ENCODE peak calls at places on chromosomes 1 and 21, in eight cellular contexts. J, E, C, U, W, D, O and F are unnamed samples.

GRCh38 chr21:36097427-36098230 is 27.8 kb downstream of the CBR1 start:
- DNase-seq in J (no peak), O (peak), D (no peak), W (no peak), C (no peak), U (peak), E (no peak), F (peak)

GRCh38 chr1:47738560-47739182 is 258.5 kb downstream of the TRABD2B start:
- DNase-seq in D (peak), U (no peak), W (peak), C (no peak), J (peak), O (peak), E (peak), F (no peak)

GRCh38 chr1:208509072-208509471 is 264.9 kb upstream of the PLXNA2 start:
- DNase-seq in U (no peak), C (no peak), J (no peak), E (no peak), W (no peak), D (no peak), O (no peak), F (no peak)

GRCh38 chr1:247493106-247493505 is 35.2 kb upstream of the OR2B11 start:
- DNase-seq in O (no peak), W (no peak), E (no peak), D (no peak), J (no peak), C (no peak), U (no peak), F (no peak)

GRCh38 chr1:205589618-205590456 is 42.0 kb downstream of the ELK4 start:
- DNase-seq in O (no peak), U (no peak), J (no peak), C (no peak), W (no peak), D (no peak), E (no peak), F (no peak)

GRCh38 chr1:155981266-155982088 is 3.1 kb upstream of the ARHGEF2 start:
- DNase-seq in E (peak), O (peak), J (peak), D (no peak), C (peak), U (no peak), W (peak), F (peak)

GRCh38 chr21:35149698-35150097 is 100.6 kb upstream of the RUNX1 start:
- DNase-seq in U (no peak), E (no peak), O (peak), J (no peak), D (no peak), W (no peak), C (no peak), F (no peak)

GRCh38 chr1:14804626-14805025 is 206.1 kb downstream of the KAZN start:
- DNase-seq in W (no peak), E (no peak), J (peak), O (no peak), D (no peak), C (no peak), U (no peak), F (no peak)

GRCh38 chr1:42941640-42942330 is 16.9 kb downstream of the SLC2A1 start:
- DNase-seq in W (peak), D (peak), U (no peak), C (peak), E (peak), J (peak), O (peak), F (no peak)

GRCh38 chr1:22611530-22611947 is 24.9 kb upstream of the C1QA start:
- DNase-seq in U (no peak), E (no peak), J (peak), C (peak), W (peak), O (peak), D (peak), F (peak)

GRCh38 chr1:23581219-23581618 is 21.9 kb upstream of the ID3 start:
- DNase-seq in O (no peak), W (no peak), D (peak), J (no peak), C (no peak), U (no peak), E (no peak), F (no peak)

GRCh38 chr1:224235819-224236493 is 52.9 kb downstream of the DEGS1 start:
- DNase-seq in J (no peak), O (no peak), C (no peak), E (no peak), U (no peak), D (no peak), W (no peak), F (no peak)

GRCh38 chr21:42389449-42389835 is 6.4 kb downstream of the TMPRSS3 start:
- DNase-seq in E (peak), O (no peak), J (no peak), W (peak), U (no peak), D (no peak), C (no peak), F (no peak)

GRCh38 chr1:172717722-172718455 is 59.0 kb downstream of the FASLG start:
- DNase-seq in U (no peak), J (no peak), E (no peak), D (no peak), O (peak), C (no peak), W (peak), F (no peak)

GRCh38 chr1:19372602-19373001 is 60.5 kb downstream of the SLC66A1 start:
- DNase-seq in W (no peak), O (no peak), C (no peak), E (no peak), D (no peak), U (no peak), J (no peak), F (no peak)

GRCh38 chr1:184074383-184074782 is 22.9 kb downstream of the TSEN15 start:
- DNase-seq in W (no peak), U (no peak), D (no peak), C (no peak), J (no peak), E (no peak), O (no peak), F (no peak)

GRCh38 chr1:47534417-47534816 is 96.6 kb downstream of the FOXD2 start:
- DNase-seq in J (no peak), U (no peak), E (no peak), O (no peak), C (no peak), D (no peak), W (peak), F (no peak)

GRCh38 chr1:230235876-230236275 is 168.8 kb downstream of the GALNT2 start:
- DNase-seq in E (no peak), U (no peak), C (no peak), D (no peak), O (no peak), W (no peak), J (no peak), F (no peak)

GRCh38 chr1:2969870-2970291 is 51.4 kb upstream of the ACTRT2 start:
- DNase-seq in U (no peak), W (no peak), O (no peak), J (no peak), C (no peak), D (no peak), E (no peak), F (no peak)

GRCh38 chr1:232995189-232995588 is 44.8 kb downstream of the NTPCR start:
- DNase-seq in E (no peak), C (no peak), J (no peak), O (no peak), D (no peak), U (no peak), W (no peak), F (no peak)

GRCh38 chr1:111372336-111372965 is 55.1 kb downstream of the OVGP1 start:
- DNase-seq in J (no peak), W (peak), O (peak), D (no peak), C (no peak), E (no peak), U (no peak), F (no peak)

GRCh38 chr1:9904571-9904970 is 5.5 kb downstream of the CTNNBIP1 start:
- DNase-seq in O (no peak), E (no peak), D (no peak), U (no peak), W (no peak), J (no peak), C (no peak), F (no peak)

DNA sequence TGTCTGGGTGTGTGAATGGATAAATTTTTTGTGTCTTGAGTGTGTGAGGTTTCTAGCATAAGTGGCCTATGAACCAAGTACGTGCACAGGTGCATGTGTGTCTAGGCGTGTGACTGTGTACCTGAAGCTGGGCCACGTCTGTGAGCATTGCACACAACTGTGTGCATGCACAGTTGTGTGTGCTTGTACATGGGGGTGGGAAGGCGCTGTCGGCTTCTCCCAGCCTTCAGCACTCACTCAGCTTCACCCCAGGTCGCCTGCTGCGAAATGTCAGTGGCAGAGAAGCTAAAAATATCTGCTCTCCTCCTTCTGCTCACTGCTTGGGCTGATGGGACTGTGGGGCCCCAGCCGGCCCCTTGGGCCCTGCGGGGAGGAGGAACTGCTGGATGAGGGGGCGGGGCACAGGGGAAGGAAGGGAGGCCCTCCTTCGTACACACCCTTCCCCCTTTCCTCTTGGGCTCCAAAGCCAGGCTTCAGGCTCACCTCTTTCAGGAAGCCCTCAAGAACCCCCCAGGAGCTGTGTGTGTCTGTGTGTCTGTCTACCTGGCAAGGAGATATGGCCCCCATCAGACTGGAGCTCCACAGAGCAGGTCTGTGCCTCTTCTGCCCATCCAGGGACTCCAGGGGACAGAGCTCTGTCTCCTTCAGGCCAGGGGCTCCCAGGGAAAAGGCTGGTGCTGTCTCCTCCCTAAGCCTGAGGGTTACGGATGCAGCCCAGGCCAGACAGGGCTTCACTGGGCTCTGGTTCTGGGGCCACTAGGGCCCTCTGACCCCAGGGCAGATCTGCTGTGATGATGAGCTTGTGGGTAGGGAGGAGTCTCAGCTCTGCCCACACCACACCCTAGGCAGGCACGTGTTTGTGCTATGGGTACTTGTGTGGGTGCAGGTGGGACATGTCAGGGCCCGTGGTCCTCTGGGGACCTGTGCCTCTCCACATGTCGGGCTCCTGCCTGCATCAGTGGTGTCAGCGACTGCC is 35.6 kb upstream of the WASF2 start:
- DNase-seq in W (peak), E (peak), J (peak), O (peak), U (peak), D (peak), C (no peak), F (no peak)
- H3K4me3 ChIP-seq in W (peak), E (peak), J (peak), O (peak), U (no peak), D (peak), C (no peak), F (no peak)

DNA sequence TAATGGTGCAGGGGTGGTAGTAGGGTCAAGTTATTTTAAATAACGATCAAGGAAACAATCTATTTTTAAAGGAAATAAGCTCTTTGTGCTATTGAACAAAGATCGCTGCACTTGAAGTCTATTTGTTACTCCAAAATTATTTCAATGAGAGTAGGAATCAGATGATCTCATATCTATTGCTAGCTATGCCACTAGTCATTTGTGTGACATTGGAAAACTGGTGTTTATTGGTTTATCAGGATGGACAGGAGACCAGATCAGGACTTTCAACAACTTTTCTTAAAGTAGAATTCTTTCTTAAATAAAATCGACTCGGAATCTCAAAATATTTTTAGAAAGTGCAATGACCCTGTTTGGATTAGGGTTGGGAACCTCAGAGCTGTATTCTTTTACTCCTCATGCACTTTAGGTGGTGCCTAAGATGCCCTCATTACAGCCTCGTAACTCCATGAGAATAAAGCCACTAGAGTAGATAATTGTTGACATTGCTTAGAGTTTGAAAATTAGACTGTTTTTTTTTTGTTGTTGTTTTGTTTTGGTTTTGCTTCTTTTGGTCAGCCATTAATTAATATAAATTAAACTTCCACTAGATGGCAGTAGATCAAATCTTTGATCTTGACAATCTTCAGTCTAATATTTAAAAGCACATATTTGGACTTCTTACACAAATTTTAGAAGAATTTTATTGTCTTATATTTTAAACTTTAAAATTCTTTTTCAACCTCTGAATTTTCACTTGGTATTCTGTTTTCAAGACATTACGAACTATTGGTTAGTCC is 352.4 kb downstream of the USP25 start:
- DNase-seq in J (no peak), E (no peak), U (no peak), D (no peak), W (peak), O (peak), C (no peak), F (no peak)
- TF ChIP-seq CTCF in J (peak), E (no peak), U (peak), D (peak), W (peak), O (peak), C (peak), F (peak)

GRCh38 chr1:212860713-212861581 is 2.9 kb downstream of the FLVCR1 start:
- DNase-seq in J (peak), D (no peak), U (no peak), C (no peak), O (no peak), E (no peak), W (peak), F (no peak)

GRCh38 chr1:212858461-212859265 is 588 bp downstream of the FLVCR1 start:
- DNase-seq in E (peak), O (peak), W (peak), D (peak), C (no peak), U (peak), J (no peak), F (no peak)

GRCh38 chr1:212864201-212864600 is 6.1 kb downstream of the FLVCR1 start:
- DNase-seq in W (no peak), O (no peak), J (no peak), D (no peak), U (no peak), C (no peak), E (no peak), F (no peak)

GRCh38 chr1:212858055-212858460 is at the start of gene FLVCR1:
- DNase-seq in W (peak), J (peak), O (peak), D (peak), C (peak), E (peak), U (peak), F (peak)

GRCh38 chr1:212862111-212862690 is 4.1 kb downstream of the FLVCR1 start:
- DNase-seq in J (no peak), U (no peak), W (no peak), O (no peak), E (no peak), C (no peak), D (no peak), F (no peak)
- H3K4me3 ChIP-seq in J (no peak), U (no peak), W (no peak), O (no peak), E (no peak), C (no peak), D (no peak), F (no peak)

DNA sequence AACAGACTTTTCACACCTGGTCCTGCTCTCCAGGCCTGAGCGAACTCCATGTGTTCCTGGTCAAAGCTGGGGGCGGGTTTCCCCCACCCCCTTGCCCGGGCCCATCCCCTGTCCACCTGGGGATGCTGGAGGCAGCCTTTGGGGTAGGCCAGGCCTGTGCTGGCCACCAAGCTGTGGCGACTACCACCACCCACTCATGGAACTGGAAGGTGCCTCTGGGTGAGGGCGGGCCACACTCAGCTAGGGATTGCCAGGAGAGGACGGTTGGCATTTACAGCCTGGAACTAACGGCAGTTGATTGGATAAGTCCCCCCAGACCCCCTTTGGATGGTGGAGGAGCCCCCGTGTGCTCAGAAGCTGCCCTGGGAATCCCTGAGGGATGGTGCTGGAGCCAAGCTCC is 7.9 kb downstream of the S100B start:
- DNase-seq in D (no peak), W (no peak), J (peak), E (no peak), O (no peak), U (no peak), C (no peak), F (no peak)
- TF ChIP-seq CTCF in D (no peak), W (no peak), J (no peak), E (no peak), O (no peak), U (no peak), C (no peak), F (no peak)

GRCh38 chr1:175195798-175196197 is 3.2 kb upstream of the KIAA0040 start:
- DNase-seq in U (no peak), D (no peak), C (no peak), J (no peak), O (peak), W (no peak), E (no peak), F (no peak)
- H3K4me3 ChIP-seq in U (no peak), D (no peak), C (no peak), J (no peak), O (no peak), W (no peak), E (no peak), F (no peak)

DNA sequence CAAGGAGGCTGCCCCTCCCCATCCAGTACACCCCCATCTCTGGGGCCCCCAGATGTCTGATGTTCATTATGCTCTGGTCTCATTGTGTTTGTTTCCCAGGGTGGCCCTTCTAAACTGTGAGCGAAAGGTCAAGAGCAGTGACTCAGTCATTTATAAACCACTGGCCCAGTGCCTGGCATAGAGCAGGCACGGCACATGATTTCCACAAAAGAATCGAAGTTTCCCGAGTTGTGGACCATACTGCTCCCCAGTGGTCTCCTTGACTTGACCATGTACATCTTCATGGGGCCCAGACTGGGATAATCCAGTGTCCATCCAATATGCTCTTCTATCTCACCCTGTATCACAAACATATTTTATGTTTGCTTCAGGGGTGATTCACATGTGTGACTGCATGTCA is 153.3 kb downstream of the NR5A2 start:
- DNase-seq in D (no peak), W (no peak), C (peak), E (no peak), O (no peak), J (no peak), U (no peak), F (peak)
- TF ChIP-seq CTCF in D (no peak), W (no peak), C (peak), E (no peak), O (no peak), J (peak), U (no peak), F (peak)

GRCh38 chr1:221102206-221102605 is 223.0 kb downstream of the HLX start:
- DNase-seq in W (no peak), J (no peak), D (no peak), C (peak), O (no peak), E (no peak), U (no peak), F (no peak)
- H3K4me3 ChIP-seq in W (no peak), J (no peak), D (no peak), C (no peak), O (no peak), E (no peak), U (no peak), F (no peak)

GRCh38 chr1:77687519-77687906 is 5.1 kb upstream of the ZZZ3 start:
- DNase-seq in J (no peak), D (peak), U (peak), E (no peak), O (peak), C (no peak), W (peak), F (no peak)
- TF ChIP-seq CTCF in J (no peak), D (peak), U (peak), E (peak), O (peak), C (no peak), W (peak), F (peak)

DNA sequence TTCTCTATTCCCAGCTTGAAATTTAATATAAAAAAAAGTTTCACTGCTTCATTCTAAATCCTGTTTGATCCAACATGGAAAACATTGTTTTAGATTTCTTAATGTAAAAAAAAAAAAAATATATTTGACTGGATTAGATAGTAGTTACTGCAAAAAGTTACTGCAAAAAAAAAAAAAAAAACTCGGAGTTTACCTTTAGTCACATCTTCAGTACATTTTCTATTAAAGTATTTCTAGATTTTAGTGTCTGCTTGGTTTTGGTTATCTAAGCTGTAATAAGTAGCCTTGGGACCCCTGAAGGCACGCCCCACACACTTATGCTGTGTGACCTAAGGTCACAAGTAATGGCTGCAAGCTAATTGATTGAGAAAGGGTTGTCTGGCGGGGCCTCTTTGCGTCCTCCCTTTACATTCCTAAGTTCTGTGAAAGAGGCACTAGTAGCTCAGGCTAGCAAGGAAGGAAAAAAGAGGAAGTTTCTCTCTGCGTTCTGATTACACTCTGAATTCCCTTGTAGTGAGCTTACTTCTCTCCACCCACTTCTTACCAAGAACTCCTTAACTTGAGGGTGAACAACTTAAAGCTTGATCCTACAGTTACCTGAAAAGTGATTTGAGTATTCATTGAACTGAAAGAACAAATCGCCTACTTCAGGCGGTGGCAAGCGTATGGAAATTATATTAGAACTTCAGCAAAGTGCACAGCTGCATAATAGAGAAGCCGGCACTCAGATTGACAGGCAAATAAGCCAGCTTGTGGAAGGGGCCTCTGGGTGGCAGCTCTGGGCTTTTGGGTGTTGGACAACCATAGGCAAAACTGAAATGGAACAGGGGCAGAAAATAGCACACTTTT is 464.2 kb downstream of the USP25 start:
- DNase-seq in E (peak), J (no peak), D (peak), W (peak), C (peak), O (peak), U (peak), F (peak)
- H3K4me3 ChIP-seq in E (peak), J (no peak), D (peak), W (peak), C (peak), O (peak), U (peak), F (peak)

GRCh38 chr1:168439451-168440375 is 104.1 kb downstream of the XCL2 start:
- DNase-seq in J (peak), O (peak), E (peak), C (peak), D (peak), U (peak), W (peak), F (peak)
- TF ChIP-seq CTCF in J (peak), O (peak), E (peak), C (peak), D (peak), U (peak), W (peak), F (peak)